ENCODE peak calls at places on chromosomes 1 and 21, in nine cellular contexts. U, J, Q, A, E, K, P, T and Y are unnamed samples.

GRCh38 chr1:26215246-26215645 is 18.8 kb upstream of the CEP85 start:
- DNase-seq in P (no peak), T (peak; percentile 32), J (no peak), E (no peak), U (no peak), K (no peak), Q (no peak), A (no peak), Y (no peak)

GRCh38 chr1:224755586-224755985 is 139.5 kb downstream of the CNIH3 start:
- DNase-seq in E (no peak), A (no peak), U (no peak), J (no peak), P (no peak), K (no peak), Q (no peak), T (no peak), Y (no peak)

GRCh38 chr1:109948285-109948630 is 36.3 kb upstream of the AHCYL1 start:
- DNase-seq in K (no peak), Q (no peak), E (no peak), P (no peak), U (no peak), J (no peak), T (no peak), A (no peak), Y (no peak)

GRCh38 chr1:67724928-67725560 is 40.0 kb downstream of the GADD45A start:
- DNase-seq in E (no peak), A (peak; percentile 80), J (peak; percentile 90), P (no peak), T (no peak), K (no peak), Q (no peak), U (no peak), Y (peak; percentile 66)

GRCh38 chr1:16375521-16376359 is 8.7 kb downstream of the SZRD1 start:
- DNase-seq in Q (no peak), E (no peak), A (no peak), K (no peak), P (no peak), U (no peak), J (peak; percentile 91), T (no peak), Y (no peak)

GRCh38 chr1:67290236-67290635 is 17.4 kb upstream of the IL12RB2 start:
- DNase-seq in P (no peak), J (no peak), E (no peak), U (no peak), Q (no peak), T (no peak), K (no peak), A (peak; percentile 22), Y (no peak)

GRCh38 chr21:44352253-44352860 is 1.1 kb upstream of the TRPM2 start:
- DNase-seq in E (no peak), A (no peak), U (no peak), K (no peak), P (no peak), J (no peak), T (no peak), Q (no peak), Y (no peak)

GRCh38 chr1:185017338-185017737 is 28.0 kb upstream of the RNF2 start:
- DNase-seq in K (no peak), E (no peak), A (peak; percentile 95), J (peak; percentile 81), Q (no peak), P (no peak), U (peak; percentile 18), T (no peak), Y (peak; percentile 80)

GRCh38 chr21:34129039-34129891 is 55.9 kb downstream of the MRPS6 start:
- DNase-seq in E (no peak), Q (peak; percentile 44), K (peak; percentile 87), T (no peak), U (no peak), J (peak; percentile 90), A (peak; percentile 64), P (peak; percentile 43), Y (peak; percentile 59)
- TF ChIP-seq CTCF in E (no peak), Q (no peak), K (peak; percentile 37), T (peak; percentile 27), U (no peak), J (peak; percentile 63), A (peak; percentile 43), P (no peak), Y (peak; percentile 71)

DNA sequence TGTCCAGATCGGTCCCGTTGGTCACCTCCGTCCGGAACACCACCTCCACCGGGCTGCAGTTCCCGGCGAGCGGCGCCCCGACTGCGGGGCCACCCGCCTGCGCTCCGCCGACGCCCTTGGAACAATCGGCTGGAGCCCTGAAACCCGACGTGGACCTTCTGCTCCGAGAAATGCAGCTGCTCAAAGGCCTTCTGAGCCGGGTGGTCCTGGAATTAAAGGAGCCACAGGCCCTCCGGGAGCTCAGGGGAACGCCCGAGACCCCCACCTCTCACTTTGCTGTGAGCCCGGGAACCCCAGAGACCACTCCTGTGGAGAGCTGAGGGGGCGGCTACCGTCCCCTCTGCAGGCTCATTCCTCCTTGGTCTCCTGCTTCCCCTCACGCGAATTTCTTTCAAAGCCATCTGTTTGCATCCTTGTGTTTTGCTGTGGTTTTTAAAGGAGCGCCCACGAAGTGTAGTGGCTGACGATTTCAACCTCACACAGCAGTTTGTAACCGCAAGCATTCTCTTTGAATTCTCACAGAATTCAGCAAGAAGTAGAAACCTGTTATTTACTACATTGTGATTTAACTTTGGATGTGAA is 6.1 kb downstream of the FCRLB start:
- DNase-seq in Q (peak; percentile 20), K (no peak), P (no peak), J (peak; percentile 63), A (no peak), E (no peak), T (no peak), U (no peak), Y (peak; percentile 74)
- TF ChIP-seq CTCF in Q (no peak), K (no peak), P (no peak), J (no peak), A (no peak), E (no peak), T (no peak), U (no peak), Y (no peak)

DNA sequence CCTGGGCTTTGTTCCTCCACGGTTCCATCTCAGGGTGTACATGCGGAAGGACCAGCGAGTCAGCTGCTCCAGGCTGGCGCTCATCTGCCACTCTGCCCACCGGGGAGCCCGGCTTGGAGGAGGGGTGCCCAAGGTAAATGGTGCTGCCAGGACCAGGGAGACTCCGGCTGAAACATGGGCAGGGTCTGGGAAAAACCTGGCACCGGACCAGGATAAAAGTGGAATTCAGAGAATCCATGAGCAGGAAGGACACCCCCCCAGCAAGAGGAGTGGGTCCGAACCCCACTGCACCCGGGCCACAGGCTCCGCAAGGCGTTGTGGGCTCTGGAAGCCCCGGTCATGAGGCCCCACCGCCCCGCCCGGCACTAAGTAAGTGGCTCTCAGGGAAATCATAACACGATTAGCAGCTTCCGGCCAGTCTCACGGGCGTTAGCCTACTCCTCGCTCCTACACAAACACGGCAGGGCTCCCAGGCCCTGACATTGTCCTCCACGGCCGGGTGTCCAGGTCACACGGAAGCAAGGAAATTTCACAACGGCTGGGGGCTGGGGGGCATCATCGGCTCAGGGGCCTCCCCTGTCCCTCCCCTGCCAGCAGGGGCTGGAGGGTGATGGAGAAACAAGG is 21.1 kb downstream of the MEGF6 start:
- DNase-seq in T (peak; percentile 78), A (no peak), J (peak; percentile 56), Q (no peak), K (no peak), U (no peak), P (no peak), E (peak; percentile 56), Y (no peak)
- TF ChIP-seq CTCF in T (no peak), A (no peak), J (no peak), Q (no peak), K (no peak), U (no peak), P (no peak), E (no peak), Y (no peak)

GRCh38 chr1:149942207-149942606 is 5.5 kb upstream of the MTMR11 start:
- DNase-seq in A (peak; percentile 61), U (peak; percentile 49), P (no peak), J (peak; percentile 64), Q (no peak), E (no peak), K (no peak), T (no peak), Y (no peak)
- TF ChIP-seq CTCF in A (peak; percentile 32), U (no peak), P (no peak), J (peak; percentile 32), Q (peak; percentile 29), E (no peak), K (no peak), T (peak; percentile 34), Y (peak; percentile 26)

GRCh38 chr21:33230518-33231324 is 983 bp downstream of the IFNAR2 start:
- DNase-seq in P (no peak), E (peak; percentile 54), J (peak; percentile 59), U (peak; percentile 40), T (peak; percentile 76), K (peak; percentile 75), Q (peak; percentile 57), A (peak; percentile 90), Y (peak; percentile 12)

GRCh38 chr21:33231526-33231925 is 1.8 kb downstream of the IFNAR2 start:
- DNase-seq in T (no peak), Q (no peak), K (no peak), E (no peak), J (no peak), A (no peak), P (no peak), U (no peak), Y (no peak)

GRCh38 chr21:33228455-33228854 is 1.3 kb upstream of the IFNAR2 start:
- DNase-seq in T (no peak), P (no peak), A (no peak), Q (no peak), E (no peak), K (no peak), U (no peak), J (no peak), Y (no peak)

GRCh38 chr21:33229776-33230517 is at the start of gene IFNAR2:
- DNase-seq in P (peak; percentile 87), T (peak; percentile 90), U (peak; percentile 72), E (peak; percentile 74), A (peak; percentile 58), J (peak; percentile 67), K (peak; percentile 84), Q (peak; percentile 79), Y (no peak)

GRCh38 chr21:33229099-33229775 is 501 bp upstream of the IFNAR2 start:
- DNase-seq in Q (no peak), P (no peak), T (no peak), K (no peak), U (no peak), A (no peak), J (no peak), E (no peak), Y (no peak)
- TF ChIP-seq CTCF in Q (no peak), P (no peak), T (no peak), K (no peak), U (no peak), A (no peak), J (no peak), E (no peak), Y (no peak)